ENCODE peak calls at places on chromosomes 5 and 9, in six cellular contexts. V is GM23248; E is CD8-positive, alpha-beta T cell; W is right atrium auricular region; X is fibroblast of lung; S is psoas muscle. J is an unnamed sample.
A peak's percentile ranks its signal among the peaks of the same experiment; 100 is the strongest.

GRCh38 chr9:127214421-127215265 is 49.9 kb upstream of the GARNL3 start:
- DNase-seq in V (peak; percentile 80), E (peak; percentile 56), W (no peak), X (peak; percentile 53), S (no peak), J (peak; percentile 73)

GRCh38 chr5:108989761-108990392 is 242.2 kb downstream of the FER start:
- DNase-seq in V (peak; percentile 36), E (no peak), W (no peak), X (peak; percentile 4), S (no peak), J (no peak)

GRCh38 chr9:126164796-126165525 is 161.7 kb upstream of the MVB12B start:
- DNase-seq in V (no peak), E (no peak), W (peak; percentile 38), X (no peak), S (no peak), J (peak; percentile 53)

GRCh38 chr5:40312205-40312604 is 367.5 kb upstream of the PTGER4 start:
- DNase-seq in V (no peak), E (no peak), W (no peak), X (no peak), S (no peak), J (no peak)

GRCh38 chr9:33765411-33765810 is 29.9 kb upstream of the PRSS3 start:
- DNase-seq in V (peak; percentile 83), E (no peak), W (no peak), X (peak; percentile 60), S (no peak), J (no peak)

GRCh38 chr9:94002316-94003140 is 47.4 kb upstream of the BARX1 start:
- DNase-seq in V (peak; percentile 47), E (no peak), W (no peak), X (peak; percentile 26), S (no peak), J (no peak)

GRCh38 chr5:7218146-7218545 is 177.8 kb upstream of the ADCY2 start:
- DNase-seq in V (no peak), E (no peak), W (no peak), X (no peak), S (no peak), J (no peak)

GRCh38 chr5:138649316-138649720 is 74.1 kb upstream of the HSPA9 start:
- DNase-seq in V (no peak), E (no peak), W (no peak), X (no peak), S (no peak), J (no peak)

GRCh38 chr9:2992427-2992826 is 148.5 kb upstream of the PUM3 start:
- DNase-seq in V (no peak), E (no peak), W (no peak), X (no peak), S (no peak), J (no peak)

GRCh38 chr5:151106073-151106472 is 25.2 kb upstream of the TNIP1 start:
- DNase-seq in V (no peak), E (no peak), W (no peak), X (no peak), S (no peak), J (no peak)
- H3K36me3 ChIP-seq in V (peaks cover 60% of the 10 kb centered on the region), E (peaks cover 86% of the 10 kb centered on the region), W (peaks cover 81% of the 10 kb centered on the region), X (peaks cover 44% of the 10 kb centered on the region), S (peaks cover 82% of the 10 kb centered on the region), J (peaks cover 100% of the 10 kb centered on the region)

GRCh38 chr5:177439518-177440053 is 7.0 kb upstream of the PRR7 start:
- DNase-seq in V (no peak), E (no peak), W (no peak), X (no peak), S (no peak), J (no peak)
- H3K27ac ChIP-seq in V (no peak overlapping the region), E (peak overlapping the region; percentile 56), W (no peak overlapping the region), X (no peak overlapping the region), S (no peak overlapping the region), J (no peak overlapping the region)

GRCh38 chr5:57258052-57258451 is 84.2 kb downstream of the GPBP1 start:
- DNase-seq in V (no peak), E (no peak), W (no peak), X (no peak), S (no peak), J (no peak)
- H3K36me3 ChIP-seq in V (peaks cover 35% of the 10 kb centered on the region), E (peaks cover 38% of the 10 kb centered on the region), W (peaks cover 32% of the 10 kb centered on the region), X (peaks cover 2% of the 10 kb centered on the region), S (peaks cover 90% of the 10 kb centered on the region), J (peaks cover 51% of the 10 kb centered on the region)

GRCh38 chr9:4235951-4236804 is 63.7 kb downstream of the GLIS3 start:
- DNase-seq in V (peak; percentile 59), E (no peak), W (no peak), X (peak; percentile 92), S (no peak), J (no peak)
- H3K27ac ChIP-seq in V (peak overlapping the region; percentile 51), E (no peak overlapping the region), W (peak overlapping the region; percentile 18), X (no peak overlapping the region), S (no peak overlapping the region), J (peak overlapping the region; percentile 43)

GRCh38 chr5:178216088-178216534 is 11.8 kb downstream of the HNRNPAB start:
- DNase-seq in V (no peak), E (no peak), W (no peak), X (no peak), S (no peak), J (no peak)
- H3K36me3 ChIP-seq in V (peaks cover 23% of the 10 kb centered on the region), E (peaks cover 54% of the 10 kb centered on the region), W (peaks cover 75% of the 10 kb centered on the region), X (peaks cover 29% of the 10 kb centered on the region), S (peaks cover 89% of the 10 kb centered on the region), J (peaks cover 85% of the 10 kb centered on the region)

GRCh38 chr5:154220625-154221024 is 30.1 kb downstream of the GALNT10 start:
- DNase-seq in V (peak; percentile 89), E (no peak), W (no peak), X (peak; percentile 92), S (no peak), J (no peak)
- H3K27ac ChIP-seq in V (peak overlapping the region; percentile 93), E (no peak overlapping the region), W (no peak overlapping the region), X (peak overlapping the region; percentile 55), S (no peak overlapping the region), J (peak overlapping the region; percentile 63)

DNA sequence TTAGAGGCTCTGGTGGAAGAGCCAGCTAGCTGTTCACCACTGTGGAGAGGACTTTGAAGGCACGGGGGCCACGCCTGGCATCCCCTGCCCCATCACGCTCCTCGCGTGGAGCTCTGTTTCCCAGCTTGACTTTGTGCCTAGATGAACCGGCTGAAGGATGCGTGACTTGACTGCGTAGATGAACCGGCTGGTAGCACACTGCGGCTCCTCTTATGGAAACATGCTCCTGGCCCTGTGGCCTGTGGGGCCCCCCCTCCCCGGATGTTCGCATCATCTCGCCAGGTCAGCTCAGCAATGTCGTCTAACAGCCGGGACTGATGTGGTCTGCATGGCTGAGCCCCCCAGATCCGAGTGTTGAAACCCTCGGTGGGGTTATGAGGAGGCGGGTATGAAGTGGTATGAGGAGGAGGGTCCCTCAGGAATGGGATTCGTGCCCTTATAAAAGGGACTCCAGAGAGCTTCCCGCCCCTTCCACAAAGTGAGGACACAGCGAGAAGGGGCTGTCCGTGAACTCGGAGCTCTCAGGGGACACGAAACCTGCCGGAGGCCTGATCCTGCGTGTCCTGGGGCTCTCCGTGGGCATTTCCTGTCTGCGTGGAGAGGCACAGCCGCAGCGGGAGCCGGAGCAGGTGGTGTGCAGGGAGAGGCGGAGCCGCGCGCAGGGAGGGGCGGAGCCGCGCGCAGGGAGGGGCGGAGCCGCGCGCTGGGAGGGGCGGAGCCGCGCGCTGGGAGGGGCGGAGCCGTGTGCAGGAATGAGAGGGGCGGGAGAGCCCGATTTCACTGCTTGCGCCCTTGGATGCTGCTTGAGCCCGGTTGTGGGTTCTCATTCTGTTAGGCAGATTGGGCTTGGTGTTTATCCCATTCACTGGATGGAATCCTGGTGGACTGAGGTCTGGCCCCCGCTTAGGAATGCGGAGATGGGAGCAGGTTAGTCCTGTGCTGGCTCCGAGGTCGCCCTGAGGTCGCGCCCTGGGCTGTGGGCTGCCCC is 26.5 kb downstream of the NDUFS6 start:
- DNase-seq in V (no peak), E (peak; percentile 26), W (no peak), X (no peak), S (no peak), J (no peak)
- H3K36me3 ChIP-seq in V (peaks cover 3% of the 10 kb centered on the region), E (no peaks in the 10 kb centered on the region), W (peaks cover 24% of the 10 kb centered on the region), X (peaks cover 3% of the 10 kb centered on the region), S (peaks cover 52% of the 10 kb centered on the region), J (peaks cover 35% of the 10 kb centered on the region)

GRCh38 chr5:167381457-167381856 is 910.0 kb upstream of the WWC1 start:
- DNase-seq in V (no peak), E (no peak), W (no peak), X (no peak), S (no peak), J (no peak)

GRCh38 chr5:167375125-167375524 is 916.3 kb upstream of the WWC1 start:
- DNase-seq in V (no peak), E (no peak), W (no peak), X (no peak), S (no peak), J (no peak)

DNA sequence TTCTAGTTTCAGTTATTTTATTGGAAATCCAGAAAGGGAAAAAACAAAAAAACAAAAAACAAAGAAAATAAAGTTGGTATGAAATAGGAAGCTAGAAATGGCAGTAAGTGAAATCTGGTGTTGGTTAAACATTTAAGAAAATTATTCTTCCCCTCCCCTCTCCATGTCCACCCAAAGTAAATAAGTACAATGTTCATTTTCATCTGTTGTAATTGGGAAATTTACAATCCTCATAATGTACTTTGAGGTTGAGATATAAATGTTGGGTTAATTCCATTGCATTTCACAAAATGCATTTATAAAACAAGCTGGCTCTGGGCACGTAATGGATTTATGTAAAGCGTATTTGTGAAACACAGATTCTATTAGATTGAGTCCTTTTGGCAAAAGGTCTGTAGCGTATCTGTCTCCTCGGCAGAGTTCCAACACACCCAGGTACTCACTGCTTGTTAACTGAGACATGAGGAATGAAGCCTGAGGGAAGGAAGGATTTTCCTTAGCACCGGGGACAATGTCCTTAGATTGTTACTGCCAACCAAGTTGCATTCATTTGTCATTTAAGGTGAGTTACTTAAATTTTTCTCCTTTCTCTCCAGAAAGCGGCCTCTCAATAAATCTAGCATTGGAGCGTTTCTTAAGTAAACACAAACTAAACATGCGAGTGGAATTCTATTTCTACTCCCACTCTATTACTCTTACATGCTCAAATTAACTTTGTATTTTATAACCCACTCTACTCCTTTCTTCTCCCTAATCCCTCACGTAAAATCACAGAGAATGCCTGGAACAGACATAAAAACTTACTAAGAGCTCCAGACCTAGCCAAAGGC is 912.3 kb upstream of the WWC1 start:
- DNase-seq in V (no peak), E (no peak), W (no peak), X (no peak), S (no peak), J (no peak)
- H3K27ac ChIP-seq in V (no peak overlapping the region), E (no peak overlapping the region), W (no peak overlapping the region), X (no peak overlapping the region), S (no peak overlapping the region), J (no peak overlapping the region)

GRCh38 chr5:41785061-41785460 is 85.2 kb downstream of the OXCT1 start:
- DNase-seq in V (no peak), E (no peak), W (no peak), X (no peak), S (no peak), J (no peak)
- H3K36me3 ChIP-seq in V (no peaks in the 10 kb centered on the region), E (no peaks in the 10 kb centered on the region), W (no peaks in the 10 kb centered on the region), X (no peaks in the 10 kb centered on the region), S (no peaks in the 10 kb centered on the region), J (no peaks in the 10 kb centered on the region)

J was measured in tibial artery.